ENCODE peak calls at places on chromosomes 1 and 21, in four cellular contexts. X, Z, I and W are unnamed samples.
A peak's percentile ranks its signal among the peaks of the same experiment; 100 is the strongest.

GRCh38 chr1:162856260-162856659 is 4.7 kb downstream of the CCDC190 start:
- DNase-seq in X (peak; percentile 50), Z (no peak), I (peak; percentile 99), W (peak; percentile 94)

GRCh38 chr1:64906447-64906846 is 59.9 kb downstream of the JAK1 start:
- DNase-seq in X (peak; percentile 42), Z (no peak), I (peak; percentile 65), W (no peak)

GRCh38 chr1:88774151-88774556 is 90.1 kb downstream of the PKN2 start:
- DNase-seq in X (no peak), Z (peak; percentile 9), I (peak; percentile 91), W (no peak)

GRCh38 chr1:42931911-42932422 is 26.7 kb downstream of the SLC2A1 start:
- DNase-seq in X (no peak), Z (no peak), I (peak; percentile 69), W (no peak)

GRCh38 chr1:84379128-84379527 is 19.2 kb upstream of the DNASE2B start:
- DNase-seq in X (peak; percentile 79), Z (no peak), I (peak; percentile 74), W (peak; percentile 85)

GRCh38 chr21:41612674-41613250 is 104.8 kb upstream of the TMPRSS2 start:
- DNase-seq in X (peak; percentile 22), Z (peak; percentile 50), I (peak; percentile 93), W (peak; percentile 98)

GRCh38 chr1:160459056-160459455 is 58.7 kb downstream of the VANGL2 start:
- DNase-seq in X (no peak), Z (no peak), I (no peak), W (no peak)

GRCh38 chr1:156214024-156214748 is 1.4 kb downstream of the PMF1 start:
- DNase-seq in X (peak; percentile 70), Z (no peak), I (peak; percentile 68), W (peak; percentile 59)

GRCh38 chr1:179016694-179017382 is 8.9 kb upstream of the FAM20B start:
- DNase-seq in X (peak; percentile 76), Z (peak; percentile 85), I (peak; percentile 93), W (peak; percentile 93)

GRCh38 chr1:119387858-119388257 is 19.3 kb downstream of the HAO2 start:
- DNase-seq in X (no peak), Z (no peak), I (no peak), W (no peak)

GRCh38 chr1:18927654-18928272 is 25.4 kb upstream of the ALDH4A1 start:
- DNase-seq in X (no peak), Z (no peak), I (peak; percentile 74), W (no peak)

GRCh38 chr1:42423621-42424200 is 32.1 kb downstream of the ZMYND12 start:
- DNase-seq in X (no peak), Z (no peak), I (no peak), W (peak; percentile 10)

GRCh38 chr21:38955495-38955894 is 149.8 kb downstream of the ETS2 start:
- DNase-seq in X (peak; percentile 59), Z (no peak), I (peak; percentile 37), W (peak; percentile 90)

GRCh38 chr1:53390736-53391135 is 62.9 kb upstream of the LRP8 start:
- DNase-seq in X (no peak), Z (no peak), I (no peak), W (no peak)

GRCh38 chr1:53388963-53389362 is 61.1 kb upstream of the LRP8 start:
- DNase-seq in X (no peak), Z (no peak), I (no peak), W (no peak)

GRCh38 chr1:53391982-53392381 is 64.1 kb upstream of the LRP8 start:
- DNase-seq in X (no peak), Z (no peak), I (no peak), W (peak; percentile 62)

GRCh38 chr1:53392460-53392859 is 64.6 kb upstream of the LRP8 start:
- DNase-seq in X (no peak), Z (no peak), I (no peak), W (no peak)

DNA sequence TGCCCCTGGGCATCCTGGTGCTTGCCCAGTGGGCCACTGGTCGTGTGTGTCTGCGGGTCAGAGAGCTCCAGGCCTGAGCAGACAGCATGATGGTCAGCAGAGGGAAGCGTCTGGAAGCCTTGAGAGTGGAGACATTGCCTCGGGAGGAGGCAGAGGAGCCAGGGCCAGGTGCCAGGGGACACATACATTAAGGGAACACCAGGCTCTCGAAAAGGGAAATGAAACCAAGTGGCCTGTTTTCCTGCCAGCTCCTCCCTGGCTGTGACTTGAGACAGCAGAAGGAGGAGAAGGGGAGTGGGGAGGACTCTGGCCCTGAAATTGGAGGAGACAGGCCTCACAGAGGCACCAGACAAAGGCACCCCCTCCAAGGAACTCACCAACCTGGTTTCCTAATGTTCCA is 62.4 kb upstream of the LRP8 start:
- DNase-seq in X (no peak), Z (no peak), I (no peak), W (no peak)
- H3K4me2 ChIP-seq in X (no peak overlapping the region), Z (no peak overlapping the region), I (no peak overlapping the region), W (no peak overlapping the region)

GRCh38 chr1:164787834-164788231 is 228.8 kb downstream of the PBX1 start:
- DNase-seq in X (no peak), Z (no peak), I (no peak), W (no peak)
- H3K4me2 ChIP-seq in X (no peak overlapping the region), Z (peak overlapping the region; percentile 54), I (no peak overlapping the region), W (peak overlapping the region; percentile 70)

GRCh38 chr1:244330318-244330625 is 121.4 kb downstream of the ADSS2 start:
- DNase-seq in X (no peak), Z (no peak), I (no peak), W (no peak)
- H3K4me2 ChIP-seq in X (no peak overlapping the region), Z (peak overlapping the region; percentile 52), I (peak overlapping the region; percentile 58), W (no peak overlapping the region)

GRCh38 chr1:112285311-112285710 is 110.7 kb upstream of the CTTNBP2NL start:
- DNase-seq in X (peak; percentile 10), Z (no peak), I (no peak), W (no peak)

GRCh38 chr1:112285808-112286207 is 110.2 kb upstream of the CTTNBP2NL start:
- DNase-seq in X (no peak), Z (no peak), I (no peak), W (no peak)

GRCh38 chr1:112284796-112285195 is 111.2 kb upstream of the CTTNBP2NL start:
- DNase-seq in X (no peak), Z (no peak), I (no peak), W (no peak)
- H3K4me2 ChIP-seq in X (no peak overlapping the region), Z (no peak overlapping the region), I (no peak overlapping the region), W (no peak overlapping the region)

DNA sequence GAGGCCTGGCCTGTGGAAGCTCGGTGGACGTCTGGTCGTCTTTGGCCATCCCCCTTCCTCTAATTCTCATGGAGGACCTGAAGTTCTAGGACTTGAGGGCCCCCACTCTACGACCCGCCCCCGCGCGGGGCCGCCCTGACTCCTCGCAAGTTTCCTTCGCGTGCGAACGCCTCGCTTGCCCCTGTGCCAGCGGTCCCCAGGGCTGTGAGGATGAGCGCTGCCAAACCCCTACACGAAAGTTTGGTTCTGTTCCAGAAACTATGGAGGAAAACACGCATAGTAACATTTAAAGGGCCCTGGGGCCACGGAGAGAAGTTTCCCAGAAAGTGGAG is 294 bp upstream of the GNG12 start:
- DNase-seq in X (peak; percentile 81), Z (no peak), I (peak; percentile 44), W (peak; percentile 96)
- H3K4me2 ChIP-seq in X (peak overlapping the region; percentile 50), Z (peak overlapping the region; percentile 82), I (peak overlapping the region; percentile 93), W (peak overlapping the region; percentile 88)